ENCODE peak calls at places on chromosomes 6 and 20, in six cellular contexts. G is Peyer's patch; Z is CD8-positive, alpha-beta T cell; S is AG09319; R is NT2/D1; K is astrocyte of the spinal cord. E is an unnamed sample.

GRCh38 chr20:56429496-56429895 is 17.4 kb downstream of the CASS4 start:
- DNase-seq in S (no peak), K (peak), Z (no peak), G (no peak), R (no peak), E (no peak)

GRCh38 chr20:47704746-47705496 is 80.4 kb downstream of the SULF2 start:
- DNase-seq in G (no peak), Z (no peak), K (no peak), S (no peak), R (no peak), E (no peak)

GRCh38 chr6:38708483-38708882 is 5.5 kb upstream of the GLO1 start:
- DNase-seq in S (no peak), Z (no peak), K (no peak), R (no peak), G (no peak), E (no peak)

GRCh38 chr6:112203577-112204349 is 50.6 kb downstream of the LAMA4 start:
- DNase-seq in S (no peak), G (no peak), R (no peak), K (peak), Z (no peak), E (no peak)

GRCh38 chr6:129662980-129663431 is 47.0 kb downstream of the ARHGAP18 start:
- DNase-seq in K (no peak), G (no peak), Z (no peak), S (no peak), R (no peak), E (no peak)

GRCh38 chr6:118743744-118744143 is 92.4 kb upstream of the CEP85L start:
- DNase-seq in Z (no peak), K (peak), R (no peak), G (no peak), S (no peak), E (no peak)

GRCh38 chr6:69408886-69409285 is 387.9 kb downstream of the LMBRD1 start:
- DNase-seq in K (no peak), R (no peak), Z (no peak), G (no peak), S (no peak), E (no peak)

GRCh38 chr6:12751694-12752304 is 35.2 kb downstream of the PHACTR1 start:
- DNase-seq in S (peak), G (peak), K (peak), R (no peak), Z (peak), E (no peak)

GRCh38 chr6:6397842-6398241 is 77.4 kb upstream of the F13A1 start:
- DNase-seq in G (no peak), Z (no peak), K (no peak), S (no peak), R (no peak), E (no peak)

GRCh38 chr20:1619861-1620444 is at the start of gene SIRPB1:
- DNase-seq in S (no peak), G (peak), K (no peak), R (no peak), Z (no peak), E (no peak)

GRCh38 chr6:22765015-22765414 is 195.6 kb downstream of the HDGFL1 start:
- DNase-seq in S (no peak), R (no peak), G (no peak), Z (no peak), K (peak), E (no peak)

GRCh38 chr6:84466521-84466920 is 239.1 kb upstream of the CEP162 start:
- DNase-seq in Z (no peak), S (no peak), K (peak), G (no peak), R (no peak), E (no peak)

GRCh38 chr20:64065973-64066341 is 3.0 kb downstream of the TCEA2 start:
- DNase-seq in G (peak), R (no peak), S (no peak), Z (peak), K (peak), E (no peak)

GRCh38 chr6:92496527-92496926 is 922.8 kb downstream of the EPHA7 start:
- DNase-seq in Z (no peak), G (no peak), S (no peak), R (no peak), K (no peak), E (no peak)

GRCh38 chr6:68638225-68638900 is 3.3 kb downstream of the ADGRB3 start:
- DNase-seq in S (peak), Z (no peak), R (no peak), G (no peak), K (peak), E (no peak)

GRCh38 chr20:50248104-50248631 is 57.5 kb downstream of the CEBPB start:
- DNase-seq in R (no peak), Z (no peak), G (peak), K (no peak), S (peak), E (no peak)

GRCh38 chr20:11682285-11682684 is 235.4 kb upstream of the BTBD3 start:
- DNase-seq in K (no peak), R (no peak), S (no peak), Z (no peak), G (no peak), E (no peak)

GRCh38 chr6:135657207-135657606 is 159.7 kb upstream of the AHI1 start:
- DNase-seq in K (no peak), Z (no peak), S (no peak), G (no peak), R (no peak), E (no peak)

GRCh38 chr6:17845598-17845997 is 138.9 kb upstream of the NUP153 start:
- DNase-seq in K (no peak), S (no peak), G (no peak), Z (no peak), R (no peak), E (peak)